ENCODE peak calls at places on chromosomes 3 and 15, in eight cellular contexts. One of them, this sample, is unnamed.

GRCh38 chr15:92714457-92715401 is 59.2 kb upstream of the FAM174B start:
- DNase-seq in fibroblast of lung: peak
- DNase-seq in left ventricle myocardium inferior: peak
- DNase-seq in A549: peak
- DNase-seq in choroid plexus epithelial cell: peak
- DNase-seq in OCI-LY7: peak
- DNase-seq in spleen: peak
- DNase-seq in transverse colon: peak
- DNase-seq in this sample: peak

GRCh38 chr3:37645801-37646380 is 215.8 kb upstream of the CTDSPL start:
- DNase-seq in A549: no peak
- DNase-seq in OCI-LY7: no peak
- DNase-seq in choroid plexus epithelial cell: no peak
- DNase-seq in transverse colon: no peak
- DNase-seq in spleen: no peak
- DNase-seq in fibroblast of lung: no peak
- DNase-seq in left ventricle myocardium inferior: no peak
- DNase-seq in this sample: no peak

GRCh38 chr3:114496021-114496434 is 202.2 kb downstream of the TIGIT start:
- DNase-seq in left ventricle myocardium inferior: peak
- DNase-seq in spleen: no peak
- DNase-seq in A549: peak
- DNase-seq in OCI-LY7: no peak
- DNase-seq in transverse colon: no peak
- DNase-seq in choroid plexus epithelial cell: peak
- DNase-seq in fibroblast of lung: peak
- DNase-seq in this sample: peak

GRCh38 chr3:87873136-87873535 is 185.7 kb downstream of the CGGBP1 start:
- DNase-seq in choroid plexus epithelial cell: peak
- DNase-seq in A549: peak
- DNase-seq in transverse colon: no peak
- DNase-seq in spleen: no peak
- DNase-seq in left ventricle myocardium inferior: no peak
- DNase-seq in fibroblast of lung: no peak
- DNase-seq in OCI-LY7: no peak
- DNase-seq in this sample: peak

GRCh38 chr15:80527406-80527805 is 123.2 kb downstream of the ARNT2 start:
- DNase-seq in A549: no peak
- DNase-seq in OCI-LY7: no peak
- DNase-seq in spleen: no peak
- DNase-seq in transverse colon: no peak
- DNase-seq in left ventricle myocardium inferior: no peak
- DNase-seq in choroid plexus epithelial cell: no peak
- DNase-seq in fibroblast of lung: no peak
- DNase-seq in this sample: no peak

GRCh38 chr15:94359716-94360115 is 128.4 kb downstream of the MCTP2 start:
- DNase-seq in left ventricle myocardium inferior: no peak
- DNase-seq in transverse colon: no peak
- DNase-seq in A549: no peak
- DNase-seq in choroid plexus epithelial cell: no peak
- DNase-seq in OCI-LY7: no peak
- DNase-seq in spleen: no peak
- DNase-seq in fibroblast of lung: no peak
- DNase-seq in this sample: no peak

GRCh38 chr3:9947025-9947995 is 4.9 kb downstream of the PRRT3 start:
- DNase-seq in A549: peak
- DNase-seq in spleen: peak
- DNase-seq in choroid plexus epithelial cell: peak
- DNase-seq in OCI-LY7: no peak
- DNase-seq in left ventricle myocardium inferior: peak
- DNase-seq in fibroblast of lung: peak
- DNase-seq in transverse colon: peak
- DNase-seq in this sample: peak

GRCh38 chr15:70812827-70813364 is 41.1 kb downstream of the LARP6 start:
- DNase-seq in choroid plexus epithelial cell: no peak
- DNase-seq in left ventricle myocardium inferior: no peak
- DNase-seq in spleen: no peak
- DNase-seq in OCI-LY7: no peak
- DNase-seq in A549: no peak
- DNase-seq in transverse colon: no peak
- DNase-seq in fibroblast of lung: no peak
- DNase-seq in this sample: no peak

GRCh38 chr15:72272997-72273352 is 621 bp upstream of the PARP6 start:
- DNase-seq in OCI-LY7: no peak
- DNase-seq in left ventricle myocardium inferior: no peak
- DNase-seq in A549: no peak
- DNase-seq in spleen: no peak
- DNase-seq in transverse colon: no peak
- DNase-seq in choroid plexus epithelial cell: no peak
- DNase-seq in fibroblast of lung: no peak
- DNase-seq in this sample: no peak

GRCh38 chr15:48149858-48150257 is 28.2 kb downstream of the MYEF2 start:
- DNase-seq in A549: no peak
- DNase-seq in transverse colon: no peak
- DNase-seq in OCI-LY7: no peak
- DNase-seq in left ventricle myocardium inferior: no peak
- DNase-seq in fibroblast of lung: peak
- DNase-seq in choroid plexus epithelial cell: peak
- DNase-seq in spleen: no peak
- DNase-seq in this sample: peak

GRCh38 chr15:24039683-24040082 is 352.6 kb upstream of the NDN start:
- DNase-seq in spleen: no peak
- DNase-seq in transverse colon: no peak
- DNase-seq in OCI-LY7: no peak
- DNase-seq in A549: peak
- DNase-seq in left ventricle myocardium inferior: no peak
- DNase-seq in choroid plexus epithelial cell: no peak
- DNase-seq in fibroblast of lung: no peak
- DNase-seq in this sample: no peak

GRCh38 chr3:140677764-140678163 is at the start of gene TRIM42:
- DNase-seq in fibroblast of lung: no peak
- DNase-seq in A549: no peak
- DNase-seq in spleen: no peak
- DNase-seq in transverse colon: no peak
- DNase-seq in choroid plexus epithelial cell: no peak
- DNase-seq in OCI-LY7: no peak
- DNase-seq in left ventricle myocardium inferior: no peak
- DNase-seq in this sample: no peak

GRCh38 chr3:134459506-134460041 is 26.2 kb downstream of the ANAPC13 start:
- DNase-seq in spleen: no peak
- DNase-seq in transverse colon: no peak
- DNase-seq in fibroblast of lung: no peak
- DNase-seq in A549: no peak
- DNase-seq in left ventricle myocardium inferior: no peak
- DNase-seq in choroid plexus epithelial cell: no peak
- DNase-seq in OCI-LY7: no peak
- DNase-seq in this sample: no peak

GRCh38 chr3:56126632-56127031 is 341.6 kb downstream of the ERC2 start:
- DNase-seq in left ventricle myocardium inferior: no peak
- DNase-seq in A549: no peak
- DNase-seq in OCI-LY7: no peak
- DNase-seq in fibroblast of lung: no peak
- DNase-seq in transverse colon: no peak
- DNase-seq in spleen: no peak
- DNase-seq in choroid plexus epithelial cell: no peak
- DNase-seq in this sample: no peak

GRCh38 chr3:52839268-52839575 is 4.4 kb upstream of the MUSTN1 start:
- DNase-seq in choroid plexus epithelial cell: no peak
- DNase-seq in fibroblast of lung: no peak
- DNase-seq in transverse colon: no peak
- DNase-seq in A549: no peak
- DNase-seq in left ventricle myocardium inferior: no peak
- DNase-seq in OCI-LY7: no peak
- DNase-seq in spleen: peak
- DNase-seq in this sample: no peak

GRCh38 chr3:42880183-42880582 is 4.5 kb upstream of the CYP8B1 start:
- DNase-seq in A549: no peak
- DNase-seq in fibroblast of lung: no peak
- DNase-seq in transverse colon: no peak
- DNase-seq in choroid plexus epithelial cell: no peak
- DNase-seq in spleen: no peak
- DNase-seq in left ventricle myocardium inferior: no peak
- DNase-seq in OCI-LY7: no peak
- DNase-seq in this sample: no peak
- H3K4me3 ChIP-seq in A549: peak
- H3K4me3 ChIP-seq in fibroblast of lung: peak
- H3K4me3 ChIP-seq in transverse colon: peak
- H3K4me3 ChIP-seq in choroid plexus epithelial cell: peak
- H3K4me3 ChIP-seq in spleen: peak
- H3K4me3 ChIP-seq in left ventricle myocardium inferior: peak
- H3K4me3 ChIP-seq in OCI-LY7: peak
- H3K4me3 ChIP-seq in this sample: peak

GRCh38 chr3:33419948-33420347 is 20.3 kb downstream of the UBP1 start:
- DNase-seq in spleen: no peak
- DNase-seq in OCI-LY7: no peak
- DNase-seq in choroid plexus epithelial cell: no peak
- DNase-seq in A549: no peak
- DNase-seq in transverse colon: no peak
- DNase-seq in fibroblast of lung: no peak
- DNase-seq in left ventricle myocardium inferior: no peak
- DNase-seq in this sample: no peak

GRCh38 chr3:33425456-33425855 is 14.7 kb downstream of the UBP1 start:
- DNase-seq in OCI-LY7: no peak
- DNase-seq in choroid plexus epithelial cell: peak
- DNase-seq in left ventricle myocardium inferior: no peak
- DNase-seq in A549: no peak
- DNase-seq in fibroblast of lung: peak
- DNase-seq in spleen: no peak
- DNase-seq in transverse colon: no peak
- DNase-seq in this sample: no peak

GRCh38 chr3:33417051-33417673 is 23.0 kb downstream of the UBP1 start:
- DNase-seq in OCI-LY7: no peak
- DNase-seq in spleen: no peak
- DNase-seq in fibroblast of lung: peak
- DNase-seq in transverse colon: no peak
- DNase-seq in choroid plexus epithelial cell: peak
- DNase-seq in left ventricle myocardium inferior: no peak
- DNase-seq in A549: no peak
- DNase-seq in this sample: peak

GRCh38 chr3:33424606-33425453 is 15.4 kb downstream of the UBP1 start:
- DNase-seq in left ventricle myocardium inferior: no peak
- DNase-seq in OCI-LY7: no peak
- DNase-seq in transverse colon: no peak
- DNase-seq in choroid plexus epithelial cell: no peak
- DNase-seq in A549: no peak
- DNase-seq in fibroblast of lung: no peak
- DNase-seq in spleen: no peak
- DNase-seq in this sample: no peak

DNA sequence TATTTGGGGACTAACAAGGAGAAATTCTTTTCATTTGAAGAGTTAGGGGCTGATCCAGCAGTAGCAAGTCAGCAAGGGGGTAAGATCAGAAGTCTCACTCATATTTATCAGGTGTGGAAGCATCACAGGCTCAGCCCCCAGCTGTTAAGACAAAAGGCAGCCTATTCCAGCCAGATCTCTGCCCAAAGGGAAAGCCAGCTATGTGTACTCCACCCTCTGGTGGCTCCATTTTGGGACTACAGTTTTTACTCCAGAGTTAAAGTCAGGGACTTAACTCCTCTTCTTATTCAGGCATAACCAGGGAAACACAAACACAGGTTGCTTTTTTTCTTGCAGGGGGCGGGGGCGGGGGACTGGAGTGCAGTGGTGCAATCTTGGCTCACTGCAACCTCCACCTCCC is 19.2 kb downstream of the UBP1 start:
- DNase-seq in choroid plexus epithelial cell: peak
- DNase-seq in spleen: no peak
- DNase-seq in left ventricle myocardium inferior: no peak
- DNase-seq in OCI-LY7: no peak
- DNase-seq in A549: peak
- DNase-seq in transverse colon: no peak
- DNase-seq in fibroblast of lung: no peak
- DNase-seq in this sample: no peak
- TF ChIP-seq CTCF in choroid plexus epithelial cell: peak
- TF ChIP-seq CTCF in spleen: no peak
- TF ChIP-seq CTCF in left ventricle myocardium inferior: no peak
- TF ChIP-seq CTCF in OCI-LY7: no peak
- TF ChIP-seq CTCF in A549: no peak
- TF ChIP-seq CTCF in transverse colon: no peak
- TF ChIP-seq CTCF in fibroblast of lung: no peak
- TF ChIP-seq CTCF in this sample: no peak

GRCh38 chr3:150603090-150603887 is at the start of gene SELENOT:
- DNase-seq in spleen: peak
- DNase-seq in left ventricle myocardium inferior: peak
- DNase-seq in OCI-LY7: peak
- DNase-seq in fibroblast of lung: peak
- DNase-seq in transverse colon: peak
- DNase-seq in choroid plexus epithelial cell: peak
- DNase-seq in A549: peak
- DNase-seq in this sample: peak

GRCh38 chr3:150607267-150608065 is 4.3 kb downstream of the SELENOT start:
- DNase-seq in choroid plexus epithelial cell: no peak
- DNase-seq in fibroblast of lung: no peak
- DNase-seq in A549: no peak
- DNase-seq in spleen: no peak
- DNase-seq in OCI-LY7: no peak
- DNase-seq in left ventricle myocardium inferior: no peak
- DNase-seq in transverse colon: no peak
- DNase-seq in this sample: no peak

GRCh38 chr3:150602426-150603089 is 563 bp upstream of the SELENOT start:
- DNase-seq in fibroblast of lung: no peak
- DNase-seq in transverse colon: no peak
- DNase-seq in choroid plexus epithelial cell: no peak
- DNase-seq in OCI-LY7: no peak
- DNase-seq in spleen: no peak
- DNase-seq in left ventricle myocardium inferior: no peak
- DNase-seq in A549: no peak
- DNase-seq in this sample: no peak

GRCh38 chr3:150603888-150604319 is 783 bp downstream of the SELENOT start:
- DNase-seq in OCI-LY7: no peak
- DNase-seq in left ventricle myocardium inferior: no peak
- DNase-seq in A549: no peak
- DNase-seq in transverse colon: no peak
- DNase-seq in fibroblast of lung: peak
- DNase-seq in choroid plexus epithelial cell: no peak
- DNase-seq in spleen: no peak
- DNase-seq in this sample: no peak

GRCh38 chr3:150605998-150606641 is 3.0 kb downstream of the SELENOT start:
- DNase-seq in OCI-LY7: peak
- DNase-seq in spleen: peak
- DNase-seq in transverse colon: no peak
- DNase-seq in A549: no peak
- DNase-seq in fibroblast of lung: no peak
- DNase-seq in choroid plexus epithelial cell: no peak
- DNase-seq in left ventricle myocardium inferior: no peak
- DNase-seq in this sample: no peak
- H3K4me3 ChIP-seq in OCI-LY7: peak
- H3K4me3 ChIP-seq in spleen: peak
- H3K4me3 ChIP-seq in transverse colon: no peak
- H3K4me3 ChIP-seq in A549: no peak
- H3K4me3 ChIP-seq in fibroblast of lung: no peak
- H3K4me3 ChIP-seq in choroid plexus epithelial cell: no peak
- H3K4me3 ChIP-seq in left ventricle myocardium inferior: no peak
- H3K4me3 ChIP-seq in this sample: no peak

DNA sequence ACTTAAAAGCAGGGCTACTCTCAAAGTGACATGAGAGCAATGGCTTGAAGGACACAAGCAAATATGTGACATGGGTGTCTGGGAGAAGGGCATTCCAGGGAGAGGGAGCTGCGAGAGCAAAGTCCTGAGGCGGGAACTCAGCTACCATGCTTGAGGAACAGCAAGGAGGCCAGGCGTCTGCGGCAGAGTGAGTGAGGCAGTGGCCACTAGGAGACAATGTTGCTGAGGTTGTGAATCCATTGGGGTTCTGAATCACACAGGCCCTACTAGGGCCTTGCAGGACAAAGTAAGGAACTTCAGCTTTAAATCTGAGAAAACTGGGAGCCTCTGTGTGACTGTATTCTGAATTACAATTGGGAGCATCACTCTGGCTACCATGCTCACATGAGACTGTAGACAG is 94.1 kb upstream of the PRICKLE2 start:
- DNase-seq in fibroblast of lung: no peak
- DNase-seq in transverse colon: no peak
- DNase-seq in left ventricle myocardium inferior: no peak
- DNase-seq in OCI-LY7: no peak
- DNase-seq in A549: peak
- DNase-seq in choroid plexus epithelial cell: peak
- DNase-seq in spleen: no peak
- DNase-seq in this sample: no peak
- TF ChIP-seq CTCF in fibroblast of lung: peak
- TF ChIP-seq CTCF in transverse colon: no peak
- TF ChIP-seq CTCF in left ventricle myocardium inferior: no peak
- TF ChIP-seq CTCF in OCI-LY7: no peak
- TF ChIP-seq CTCF in A549: no peak
- TF ChIP-seq CTCF in choroid plexus epithelial cell: peak
- TF ChIP-seq CTCF in spleen: no peak
- TF ChIP-seq CTCF in this sample: peak

This sample was measured in fibroblast of pulmonary artery.